ENCODE peak calls at places on chromosomes 11 and 22, in five cellular contexts. G is naive thymus-derived CD4-positive, alpha-beta T cell; F is retinal pigment epithelial cell; K is fibroblast of pulmonary artery; B is choroid plexus epithelial cell. R is an unnamed sample.
A peak's percentile ranks its signal among the peaks of the same experiment; 100 is the strongest.

GRCh38 chr22:35349704-35350538 is 31.0 kb upstream of the HMOX1 start:
- DNase-seq in G (no peak), F (no peak), K (no peak), B (peak; percentile 70), R (no peak)

GRCh38 chr22:19801340-19802000 is 40.9 kb downstream of the TBX1 start:
- DNase-seq in G (no peak), F (no peak), K (no peak), B (no peak), R (peak; percentile 85)

GRCh38 chr22:50628543-50629134 is 687 bp upstream of the ARSA start:
- DNase-seq in G (no peak), F (no peak), K (no peak), B (no peak), R (no peak)

GRCh38 chr22:39717099-39717498 is 146.5 kb downstream of the CACNA1I start:
- DNase-seq in G (no peak), F (no peak), K (no peak), B (no peak), R (no peak)

GRCh38 chr11:65077466-65077865 is 6.4 kb downstream of the CDCA5 start:
- DNase-seq in G (no peak), F (no peak), K (no peak), B (peak; percentile 32), R (peak; percentile 49)

GRCh38 chr11:45704133-45704532 is 38.7 kb upstream of the CHST1 start:
- DNase-seq in G (no peak), F (no peak), K (no peak), B (no peak), R (no peak)

GRCh38 chr11:31797227-31798056 is 13.7 kb downstream of the PAX6 start:
- DNase-seq in G (no peak), F (no peak), K (no peak), B (no peak), R (no peak)

GRCh38 chr11:77879218-77879617 is 58.3 kb downstream of the AAMDC start:
- DNase-seq in G (no peak), F (no peak), K (peak; percentile 52), B (peak; percentile 81), R (peak; percentile 70)

GRCh38 chr11:117179048-117179999 is 781 bp downstream of the SIDT2 start:
- DNase-seq in G (peak; percentile 14), F (no peak), K (peak; percentile 52), B (peak; percentile 58), R (peak; percentile 57)

GRCh38 chr11:1639102-1639620 is 9.6 kb downstream of the KRTAP5-5 start:
- DNase-seq in G (no peak), F (no peak), K (no peak), B (no peak), R (no peak)

DNA sequence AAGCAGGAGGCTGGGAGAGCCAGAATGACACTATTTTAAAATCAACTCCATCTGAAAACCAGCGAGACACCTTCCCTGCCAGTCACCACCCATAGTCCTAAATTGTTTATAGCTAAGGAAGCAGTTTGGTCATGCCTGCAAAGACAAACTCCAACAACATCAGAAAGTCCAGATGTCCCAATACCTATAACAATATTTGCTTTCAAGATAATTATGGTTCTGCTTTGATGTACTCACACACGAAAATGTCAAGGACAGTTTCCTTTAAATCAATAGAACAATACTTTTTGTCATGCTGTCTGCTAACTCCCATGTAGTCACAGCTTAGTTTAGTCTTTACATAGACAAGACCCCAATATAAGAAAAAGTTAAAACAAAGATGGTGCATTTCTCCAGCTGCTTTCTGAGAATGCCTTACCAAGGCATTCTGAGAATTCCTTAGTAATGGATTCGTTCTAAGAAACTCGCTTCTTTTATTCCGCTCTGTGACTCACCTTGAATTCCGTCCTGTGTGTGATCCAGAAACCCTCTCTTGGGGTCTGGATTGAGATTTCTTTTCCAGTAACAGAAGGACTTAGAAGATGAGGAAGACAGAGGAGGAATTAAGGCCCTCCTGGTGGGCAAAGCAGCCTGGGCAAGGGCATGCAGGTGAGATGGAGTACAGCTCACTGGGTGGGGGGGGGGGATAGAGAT is 9.6 kb upstream of the SCGB2A2 start:
- DNase-seq in G (no peak), F (no peak), K (no peak), B (no peak), R (no peak)
- H3K4me3 ChIP-seq in G (no peak overlapping the region), F (no peak overlapping the region), K (no peak overlapping the region), B (no peak overlapping the region), R (no peak overlapping the region)

GRCh38 chr22:22245935-22246525 is 1.4 kb downstream of the VPREB1 start:
- DNase-seq in G (no peak), F (no peak), K (no peak), B (no peak), R (no peak)

GRCh38 chr22:22248878-22249277 is 4.3 kb downstream of the VPREB1 start:
- DNase-seq in G (peak; percentile 1), F (no peak), K (no peak), B (no peak), R (no peak)

GRCh38 chr22:22244337-22245250 is at the start of gene VPREB1:
- DNase-seq in G (no peak), F (no peak), K (no peak), B (no peak), R (no peak)

GRCh38 chr22:22245256-22245909 is 797 bp downstream of the VPREB1 start:
- DNase-seq in G (no peak), F (no peak), K (no peak), B (no peak), R (no peak)

GRCh38 chr22:22246706-22247105 is 2.1 kb downstream of the VPREB1 start:
- DNase-seq in G (no peak), F (no peak), K (no peak), B (no peak), R (no peak)
- H3K4me3 ChIP-seq in G (no peak overlapping the region), F (no peak overlapping the region), K (no peak overlapping the region), B (no peak overlapping the region), R (no peak overlapping the region)

GRCh38 chr11:10451399-10452116 is 3.5 kb upstream of the AMPD3 start:
- DNase-seq in G (no peak), F (no peak), K (no peak), B (no peak), R (no peak)

GRCh38 chr11:10452211-10452767 is 2.8 kb upstream of the AMPD3 start:
- DNase-seq in G (no peak), F (no peak), K (no peak), B (no peak), R (no peak)

GRCh38 chr11:10453261-10453660 is 1.8 kb upstream of the AMPD3 start:
- DNase-seq in G (no peak), F (no peak), K (no peak), B (no peak), R (no peak)

GRCh38 chr11:10454506-10454901 is 560 bp upstream of the AMPD3 start:
- DNase-seq in G (no peak), F (no peak), K (no peak), B (peak; percentile 23), R (no peak)

GRCh38 chr11:10450451-10451398 is 4.3 kb upstream of the AMPD3 start:
- DNase-seq in G (peak; percentile 66), F (no peak), K (peak; percentile 26), B (peak; percentile 25), R (no peak)
- H3K4me3 ChIP-seq in G (peak overlapping the region; percentile 63), F (peak overlapping the region; percentile 49), K (peak overlapping the region; percentile 25), B (peak overlapping the region; percentile 57), R (peak overlapping the region; percentile 27)

GRCh38 chr11:120431633-120432032 is 79.9 kb upstream of the GRIK4 start:
- DNase-seq in G (no peak), F (peak; percentile 9), K (peak; percentile 58), B (peak; percentile 74), R (peak; percentile 67)
- H3K4me3 ChIP-seq in G (no peak overlapping the region), F (no peak overlapping the region), K (no peak overlapping the region), B (no peak overlapping the region), R (no peak overlapping the region)

GRCh38 chr11:107860688-107861087 is 2.1 kb upstream of the SLC35F2 start:
- DNase-seq in G (no peak), F (no peak), K (no peak), B (no peak), R (no peak)

GRCh38 chr11:107856981-107857517 is 1.5 kb downstream of the SLC35F2 start:
- DNase-seq in G (no peak), F (no peak), K (no peak), B (no peak), R (peak; percentile 62)

GRCh38 chr11:107858217-107859070 is at the start of gene SLC35F2:
- DNase-seq in G (peak; percentile 51), F (no peak), K (peak; percentile 61), B (peak; percentile 55), R (peak; percentile 49)

GRCh38 chr11:107857550-107858216 is 904 bp downstream of the SLC35F2 start:
- DNase-seq in G (no peak), F (no peak), K (no peak), B (peak; percentile 22), R (peak; percentile 33)

GRCh38 chr11:107859459-107860239 is 1.1 kb upstream of the SLC35F2 start:
- DNase-seq in G (no peak), F (no peak), K (no peak), B (no peak), R (peak; percentile 27)
- H3K4me3 ChIP-seq in G (peak overlapping the region; percentile 88), F (peak overlapping the region; percentile 79), K (peak overlapping the region; percentile 72), B (peak overlapping the region; percentile 81), R (peak overlapping the region; percentile 86)

DNA sequence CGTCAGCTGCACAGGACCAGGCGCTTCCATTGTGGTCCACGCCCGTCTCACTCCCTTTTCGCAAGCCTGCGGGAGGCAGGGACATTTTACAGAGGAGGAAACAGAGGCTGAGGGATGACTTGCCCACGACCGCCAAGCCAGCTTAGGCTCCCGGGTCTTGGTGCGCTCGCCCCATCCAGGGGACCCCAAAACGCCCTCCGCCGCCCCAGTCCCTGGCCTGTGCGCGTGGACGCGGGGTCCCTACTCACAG is 300 bp downstream of the WNT11 start:
- DNase-seq in G (peak; percentile 2), F (no peak), K (no peak), B (no peak), R (no peak)
- H3K4me3 ChIP-seq in G (no peak overlapping the region), F (peak overlapping the region; percentile 15), K (peak overlapping the region; percentile 29), B (peak overlapping the region; percentile 36), R (no peak overlapping the region)

R was measured in fibroblast of mammary gland.